ENCODE peak calls at places on chromosomes 12 and 14, in five cellular contexts. Z is uterus; J is NT2/D1; E is tibial artery; W is CD4-positive, alpha-beta T cell. P is an unnamed sample. For H3K9me3, the result is how much of the 10 kb centered on the place peaks cover.

GRCh38 chr14:103129301-103130016 is 6.2 kb downstream of the TNFAIP2 start:
- DNase-seq in W (no peak), E (no peak), J (no peak), Z (no peak), P (no peak)

GRCh38 chr12:50362671-50363070 is 33.7 kb downstream of the FAM186A start:
- DNase-seq in J (no peak), W (no peak), E (no peak), Z (no peak), P (no peak)

GRCh38 chr12:52413787-52414345 is 7.7 kb upstream of the KRT82 start:
- DNase-seq in E (no peak), Z (no peak), W (no peak), J (no peak), P (no peak)

GRCh38 chr12:100295764-100296555 is 29.0 kb downstream of the SCYL2 start:
- DNase-seq in W (no peak), E (no peak), J (no peak), Z (no peak), P (no peak)

GRCh38 chr14:47300801-47301200 is 374.6 kb downstream of the MDGA2 start:
- DNase-seq in J (no peak), Z (no peak), W (no peak), E (no peak), P (no peak)

GRCh38 chr12:105352940-105353635 is 22.6 kb downstream of the C12orf75 start:
- DNase-seq in E (no peak), J (no peak), W (no peak), Z (no peak), P (no peak)

GRCh38 chr14:24784981-24785380 is 151.0 kb upstream of the GZMB start:
- DNase-seq in W (no peak), J (no peak), E (no peak), Z (no peak), P (no peak)

GRCh38 chr14:104794641-104795467 is 694 bp downstream of the AKT1 start:
- DNase-seq in E (no peak), Z (no peak), J (no peak), W (no peak), P (no peak)

GRCh38 chr12:107318804-107319535 is 225.6 kb upstream of the CRY1 start:
- DNase-seq in Z (no peak), J (no peak), W (peak), E (no peak), P (no peak)

GRCh38 chr12:14868916-14869315 is 16.7 kb downstream of the MGP start:
- DNase-seq in J (no peak), E (no peak), Z (no peak), W (no peak), P (no peak)

GRCh38 chr14:51744372-51745150 is 92.9 kb downstream of the FRMD6 start:
- DNase-seq in E (no peak), Z (no peak), J (no peak), W (no peak), P (no peak)

GRCh38 chr12:1809606-1810140 is 10.7 kb upstream of the LRTM2 start:
- DNase-seq in Z (no peak), E (no peak), J (no peak), W (no peak), P (no peak)

GRCh38 chr12:30646821-30647220 is 48.8 kb downstream of the IPO8 start:
- DNase-seq in Z (no peak), W (no peak), E (no peak), J (no peak), P (no peak)

GRCh38 chr14:64417042-64417770 is 29.1 kb downstream of the MTHFD1 start:
- DNase-seq in Z (no peak), J (no peak), W (no peak), E (no peak), P (no peak)

GRCh38 chr14:104291123-104292000 is 153.0 kb downstream of the KIF26A start:
- DNase-seq in E (peak), J (peak), W (no peak), Z (no peak), P (no peak)

GRCh38 chr14:65958664-65959562 is 527.3 kb upstream of the CCDC196 start:
- DNase-seq in J (peak), W (no peak), Z (no peak), E (no peak), P (no peak)

GRCh38 chr12:116592116-116592637 is 33.0 kb downstream of the MAP1LC3B2 start:
- DNase-seq in W (no peak), J (no peak), E (peak), Z (peak), P (no peak)

GRCh38 chr12:42584539-42585174 is 4.9 kb downstream of the PRICKLE1 start:
- DNase-seq in J (no peak), Z (no peak), E (no peak), W (no peak), P (no peak)

GRCh38 chr14:106346534-106347290 is 820.3 kb downstream of the TMEM121 start:
- DNase-seq in W (no peak), Z (no peak), J (no peak), E (no peak), P (peak)
- H3K9me3 ChIP-seq in W (under half), Z (under half), J (under half), E (under half), P (under half)

GRCh38 chr14:50008562-50009355 is 107.6 kb downstream of the VCPKMT start:
- DNase-seq in W (no peak), Z (no peak), E (no peak), J (no peak), P (no peak)

GRCh38 chr14:50002926-50003212 is 110.0 kb downstream of the ARF6 start:
- DNase-seq in Z (no peak), W (no peak), J (no peak), E (no peak), P (no peak)

GRCh38 chr14:50003213-50004021 is 110.5 kb downstream of the ARF6 start:
- DNase-seq in W (peak), J (no peak), E (peak), Z (peak), P (peak)

GRCh38 chr14:50007123-50007903 is 109.1 kb downstream of the VCPKMT start:
- DNase-seq in J (no peak), W (no peak), Z (no peak), E (no peak), P (no peak)

DNA sequence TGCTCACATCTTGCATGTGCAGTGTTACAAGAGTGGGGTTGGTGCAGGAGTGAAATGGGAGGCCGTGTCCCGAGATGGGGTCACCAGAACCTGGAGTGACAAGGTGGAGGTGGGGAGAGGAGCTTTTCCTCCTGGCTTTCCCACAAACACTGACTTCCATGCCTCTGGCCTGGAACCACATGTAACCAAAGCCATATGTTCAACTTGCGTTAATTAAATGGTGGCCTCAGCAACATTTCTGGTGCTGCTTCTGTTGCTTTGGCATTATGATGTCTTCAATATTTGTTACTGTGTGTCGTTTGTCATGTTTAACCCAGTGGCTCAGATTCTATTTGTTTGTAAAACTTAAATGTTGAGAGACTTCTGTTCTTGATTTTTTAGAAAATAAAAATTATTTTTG is 110.2 kb downstream of the VCPKMT start:
- DNase-seq in Z (no peak), E (no peak), W (no peak), J (no peak), P (no peak)
- H3K9me3 ChIP-seq in Z (under half), E (under half), W (under half), J (under half), P (under half)

GRCh38 chr14:105918496-105919262 is 392.3 kb downstream of the TMEM121 start:
- DNase-seq in Z (no peak), J (no peak), W (no peak), E (peak), P (no peak)
- H3K9me3 ChIP-seq in Z (under half), J (under half), W (under half), E (under half), P (under half)

DNA sequence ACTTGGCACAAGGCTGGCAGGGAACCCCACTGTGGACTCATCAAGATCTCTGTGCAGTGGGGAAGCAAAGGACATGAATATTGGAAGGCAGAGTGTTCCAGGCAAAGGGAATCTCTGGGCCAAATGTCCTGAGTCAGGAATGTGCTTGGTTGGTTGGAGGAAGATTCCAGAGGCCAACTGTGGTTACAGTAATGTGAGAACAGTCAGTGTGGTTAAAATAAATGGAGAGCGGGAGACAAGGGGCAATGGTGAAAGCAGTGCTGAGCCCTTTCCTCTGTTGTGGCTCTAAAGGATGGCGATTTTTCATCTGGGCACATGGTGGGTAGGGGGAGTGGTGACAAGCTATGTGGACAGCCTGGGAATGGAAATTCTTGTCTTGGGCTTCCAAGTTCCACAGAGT is 948.1 kb downstream of the BCL11B start:
- DNase-seq in J (no peak), E (no peak), Z (no peak), W (no peak), P (no peak)
- H3K9me3 ChIP-seq in J (under half), E (under half), Z (under half), W (under half), P (under half)

GRCh38 chr12:34333337-34333736 is 311.0 kb downstream of the ALG10 start:
- DNase-seq in Z (no peak), J (no peak), W (no peak), E (no peak), P (no peak)
- H3K9me3 ChIP-seq in Z (under half), J (under half), W (under half), E (under half), P (under half)

GRCh38 chr14:20001863-20002262 is at the start of gene OR4Q2:
- DNase-seq in W (no peak), Z (no peak), E (no peak), J (no peak), P (no peak)
- H3K9me3 ChIP-seq in W (under half), Z (under half), E (under half), J (under half), P (under half)

GRCh38 chr14:79438696-79439342 is 772.5 kb downstream of the DIO2 start:
- DNase-seq in W (no peak), E (no peak), Z (no peak), J (no peak), P (no peak)
- H3K9me3 ChIP-seq in W (under half), E (under half), Z (under half), J (under half), P (under half)